ENCODE peak calls at places on chromosomes 2 and 18, in four cellular contexts. V is HT1080, Q is NCI-H1417 treated with DMSO at 0.1 percent for 48 hours, I is cerebellum. H is an unnamed sample.
A peak's percentile ranks its signal among the peaks of the same experiment; 100 is the strongest.

GRCh38 chr2:172427256-172427989 is at the start of gene ITGA6:
- DNase-seq in V (peak; percentile 84), Q (no peak), I (peak; percentile 15), H (peak; percentile 93)

GRCh38 chr2:11303290-11304013 is 41.0 kb downstream of the ROCK2 start:
- DNase-seq in V (no peak), Q (no peak), I (no peak), H (no peak)

GRCh38 chr18:74546007-74546406 is 11.7 kb downstream of the CNDP1 start:
- DNase-seq in V (no peak), Q (no peak), I (no peak), H (no peak)

GRCh38 chr2:150400849-150401248 is 86.6 kb downstream of the RND3 start:
- DNase-seq in V (no peak), Q (no peak), I (no peak), H (no peak)

GRCh38 chr2:590214-591175 is 86.7 kb downstream of the TMEM18 start:
- DNase-seq in V (no peak), Q (no peak), I (no peak), H (no peak)

GRCh38 chr2:212480447-212480846 is 58.2 kb downstream of the ERBB4 start:
- DNase-seq in V (no peak), Q (no peak), I (peak; percentile 49), H (no peak)

GRCh38 chr2:101124684-101125366 is 26.4 kb downstream of the TBC1D8 start:
- DNase-seq in V (peak; percentile 96), Q (no peak), I (peak; percentile 42), H (no peak)

GRCh38 chr18:72460210-72460680 is 83.9 kb downstream of the CBLN2 start:
- DNase-seq in V (peak; percentile 88), Q (no peak), I (no peak), H (no peak)

GRCh38 chr2:148640767-148641166 is 3.8 kb upstream of the EPC2 start:
- DNase-seq in V (peak; percentile 4), Q (no peak), I (peak; percentile 61), H (peak; percentile 23)

GRCh38 chr18:30175061-30175574 is 867.4 kb downstream of the DSC3 start:
- DNase-seq in V (peak; percentile 4), Q (no peak), I (no peak), H (no peak)

GRCh38 chr2:231991664-231992063 is 30.2 kb downstream of the DIS3L2 start:
- DNase-seq in V (peak; percentile 62), Q (no peak), I (no peak), H (no peak)

GRCh38 chr2:118103963-118104942 is 16.0 kb downstream of the INSIG2 start:
- DNase-seq in V (no peak), Q (no peak), I (no peak), H (no peak)

GRCh38 chr2:113178069-113178468 is 4.3 kb downstream of the PSD4 start:
- DNase-seq in V (no peak), Q (no peak), I (no peak), H (no peak)

GRCh38 chr2:157150747-157151146 is 106.8 kb upstream of the GALNT5 start:
- DNase-seq in V (no peak), Q (no peak), I (no peak), H (no peak)

GRCh38 chr2:175180701-175181103 is 808 bp downstream of the ATP5MC3 start:
- DNase-seq in V (peak; percentile 40), Q (no peak), I (peak; percentile 32), H (no peak)

GRCh38 chr2:33412920-33413319 is 63.5 kb upstream of the RASGRP3 start:
- DNase-seq in V (peak; percentile 68), Q (no peak), I (no peak), H (peak; percentile 54)

GRCh38 chr2:161370981-161371380 is 45.1 kb upstream of the TBR1 start:
- DNase-seq in V (no peak), Q (no peak), I (no peak), H (no peak)

GRCh38 chr18:10265560-10266235 is 188.7 kb upstream of the APCDD1 start:
- DNase-seq in V (no peak), Q (no peak), I (no peak), H (no peak)

GRCh38 chr2:242010567-242011513 is 141.3 kb downstream of the RTP5 start:
- DNase-seq in V (no peak), Q (no peak), I (no peak), H (no peak)

GRCh38 chr2:94870392-94871225 is 621 bp upstream of the TEKT4 start:
- DNase-seq in V (no peak), Q (no peak), I (no peak), H (peak; percentile 83)